ENCODE peak calls at places on chromosomes 13 and 19, in six cellular contexts. One of them, this sample, is unnamed.
A peak's percentile ranks its signal among the peaks of the same experiment; 100 is the strongest.

GRCh38 chr19:48248081-48248833 is 7.5 kb downstream of the CARD8 start:
- DNase-seq in activated T-helper 9 cell treated with anti-CD3 and anti-CD28 coated beads, Interleukin-2, amount 50 U/mL, for 16 hours: no peak
- DNase-seq in Daoy: no peak
- DNase-seq in HS-27A: no peak
- DNase-seq in astrocyte of the hippocampus: no peak
- DNase-seq in AG04450: no peak
- DNase-seq in this sample: no peak

GRCh38 chr19:42113641-42114348 is 18.5 kb downstream of the POU2F2 start:
- DNase-seq in astrocyte of the hippocampus: peak; percentile 88
- DNase-seq in activated T-helper 9 cell treated with anti-CD3 and anti-CD28 coated beads, Interleukin-2, amount 50 U/mL, for 16 hours: no peak
- DNase-seq in HS-27A: peak; percentile 100
- DNase-seq in Daoy: peak; percentile 98
- DNase-seq in AG04450: peak; percentile 86
- DNase-seq in this sample: peak; percentile 90

GRCh38 chr19:41430907-41431306 is 3.7 kb upstream of the B3GNT8 start:
- DNase-seq in astrocyte of the hippocampus: peak; percentile 35
- DNase-seq in activated T-helper 9 cell treated with anti-CD3 and anti-CD28 coated beads, Interleukin-2, amount 50 U/mL, for 16 hours: no peak
- DNase-seq in Daoy: peak; percentile 39
- DNase-seq in HS-27A: no peak
- DNase-seq in AG04450: no peak
- DNase-seq in this sample: no peak

GRCh38 chr19:55638864-55639359 is 1.9 kb upstream of the ZNF580 start:
- DNase-seq in astrocyte of the hippocampus: peak; percentile 41
- DNase-seq in AG04450: no peak
- DNase-seq in activated T-helper 9 cell treated with anti-CD3 and anti-CD28 coated beads, Interleukin-2, amount 50 U/mL, for 16 hours: no peak
- DNase-seq in Daoy: peak; percentile 49
- DNase-seq in HS-27A: no peak
- DNase-seq in this sample: peak; percentile 24

GRCh38 chr19:7224205-7224833 is 69.9 kb downstream of the INSR start:
- DNase-seq in AG04450: no peak
- DNase-seq in activated T-helper 9 cell treated with anti-CD3 and anti-CD28 coated beads, Interleukin-2, amount 50 U/mL, for 16 hours: no peak
- DNase-seq in Daoy: peak; percentile 29
- DNase-seq in HS-27A: no peak
- DNase-seq in astrocyte of the hippocampus: peak; percentile 84
- DNase-seq in this sample: peak; percentile 61

GRCh38 chr13:78875792-78876580 is 217.0 kb upstream of the OBI1 start:
- DNase-seq in astrocyte of the hippocampus: no peak
- DNase-seq in AG04450: no peak
- DNase-seq in Daoy: peak; percentile 13
- DNase-seq in activated T-helper 9 cell treated with anti-CD3 and anti-CD28 coated beads, Interleukin-2, amount 50 U/mL, for 16 hours: no peak
- DNase-seq in HS-27A: no peak
- DNase-seq in this sample: no peak

GRCh38 chr19:41914191-41914834 is 13.9 kb downstream of the ERFL start:
- DNase-seq in activated T-helper 9 cell treated with anti-CD3 and anti-CD28 coated beads, Interleukin-2, amount 50 U/mL, for 16 hours: no peak
- DNase-seq in Daoy: no peak
- DNase-seq in AG04450: no peak
- DNase-seq in HS-27A: no peak
- DNase-seq in astrocyte of the hippocampus: no peak
- DNase-seq in this sample: no peak

GRCh38 chr19:46614114-46614701 is 10.7 kb downstream of the PTGIR start:
- DNase-seq in AG04450: no peak
- DNase-seq in activated T-helper 9 cell treated with anti-CD3 and anti-CD28 coated beads, Interleukin-2, amount 50 U/mL, for 16 hours: peak; percentile 70
- DNase-seq in astrocyte of the hippocampus: peak; percentile 88
- DNase-seq in Daoy: peak; percentile 78
- DNase-seq in HS-27A: no peak
- DNase-seq in this sample: peak; percentile 82

GRCh38 chr13:38914070-38914469 is 76.6 kb downstream of the STOML3 start:
- DNase-seq in Daoy: no peak
- DNase-seq in activated T-helper 9 cell treated with anti-CD3 and anti-CD28 coated beads, Interleukin-2, amount 50 U/mL, for 16 hours: no peak
- DNase-seq in HS-27A: no peak
- DNase-seq in astrocyte of the hippocampus: no peak
- DNase-seq in AG04450: no peak
- DNase-seq in this sample: no peak